ENCODE peak calls at places on chromosomes 1 and 21, in five cellular contexts. T is epithelial cell of esophagus; I is uterus; F is CD4-positive, alpha-beta T cell; C is ovary. R is an unnamed sample.

GRCh38 chr1:10646347-10646861 is 150.0 kb downstream of the CASZ1 start:
- DNase-seq in T (peak; percentile 89), I (no peak), F (no peak), C (no peak), R (no peak)

GRCh38 chr1:226677121-226678020 is 61.7 kb downstream of the ITPKB start:
- DNase-seq in T (peak; percentile 81), I (peak; percentile 86), F (peak; percentile 65), C (peak; percentile 83), R (no peak)

GRCh38 chr1:41925712-41926111 is 7.0 kb upstream of the HIVEP3 start:
- DNase-seq in T (peak; percentile 47), I (no peak), F (no peak), C (no peak), R (no peak)

GRCh38 chr1:153192697-153193096 is 10.5 kb upstream of the LELP1 start:
- DNase-seq in T (peak; percentile 74), I (no peak), F (no peak), C (no peak), R (peak; percentile 37)

GRCh38 chr1:63621698-63622097 is 28.5 kb downstream of the PGM1 start:
- DNase-seq in T (peak; percentile 42), I (peak; percentile 42), F (no peak), C (no peak), R (no peak)

GRCh38 chr1:26412180-26412840 is 1.7 kb downstream of the LIN28A start:
- DNase-seq in T (no peak), I (no peak), F (no peak), C (no peak), R (no peak)

GRCh38 chr1:150809651-150810050 is 1.6 kb upstream of the CTSK start:
- DNase-seq in T (peak; percentile 93), I (peak; percentile 31), F (no peak), C (no peak), R (no peak)

GRCh38 chr1:199272690-199273089 is 633.9 kb downstream of the PTPRC start:
- DNase-seq in T (peak; percentile 91), I (no peak), F (no peak), C (no peak), R (no peak)

GRCh38 chr21:14742119-14742518 is 196.0 kb upstream of the SAMSN1 start:
- DNase-seq in T (peak; percentile 6), I (no peak), F (no peak), C (no peak), R (no peak)

GRCh38 chr21:31222142-31222541 is 121.9 kb downstream of the TIAM1 start:
- DNase-seq in T (peak; percentile 48), I (no peak), F (no peak), C (no peak), R (no peak)

GRCh38 chr1:108043712-108044111 is 78.7 kb upstream of the VAV3 start:
- DNase-seq in T (no peak), I (no peak), F (no peak), C (no peak), R (no peak)

GRCh38 chr1:53115403-53116306 is 26.8 kb downstream of the SLC1A7 start:
- DNase-seq in T (no peak), I (no peak), F (no peak), C (peak; percentile 77), R (peak; percentile 54)

GRCh38 chr1:19866758-19867157 is 15.4 kb upstream of the OTUD3 start:
- DNase-seq in T (peak; percentile 22), I (no peak), F (no peak), C (no peak), R (no peak)

GRCh38 chr1:46171351-46171750 is 3.5 kb upstream of the TSPAN1 start:
- DNase-seq in T (no peak), I (no peak), F (no peak), C (no peak), R (no peak)

GRCh38 chr1:244052011-244052727 is 1.1 kb downstream of the ZBTB18 start:
- DNase-seq in T (no peak), I (no peak), F (no peak), C (no peak), R (no peak)

GRCh38 chr1:236576004-236576403 is 28.3 kb downstream of the HEATR1 start:
- DNase-seq in T (no peak), I (no peak), F (no peak), C (no peak), R (no peak)

GRCh38 chr1:206905295-206906164 is 8.3 kb downstream of the IL24 start:
- DNase-seq in T (peak; percentile 97), I (no peak), F (no peak), C (no peak), R (no peak)

GRCh38 chr1:235984041-235984820 is 80.7 kb downstream of the NID1 start:
- DNase-seq in T (peak; percentile 81), I (no peak), F (no peak), C (no peak), R (no peak)

GRCh38 chr1:44030606-44031050 is 634 bp downstream of the SLC6A9 start:
- DNase-seq in T (peak; percentile 53), I (peak; percentile 57), F (no peak), C (peak; percentile 66), R (peak; percentile 62)

GRCh38 chr1:26471498-26472329 is 526 bp upstream of the HMGN2 start:
- DNase-seq in T (peak; percentile 59), I (peak; percentile 29), F (peak; percentile 30), C (peak; percentile 82), R (peak; percentile 49)

GRCh38 chr1:208231929-208232360 is 12.2 kb downstream of the PLXNA2 start:
- DNase-seq in T (peak; percentile 29), I (no peak), F (no peak), C (no peak), R (no peak)

GRCh38 chr1:23394176-23394575 is 24.5 kb upstream of the ZNF436 start:
- DNase-seq in T (peak; percentile 37), I (peak; percentile 39), F (no peak), C (no peak), R (no peak)

GRCh38 chr1:24481843-24482610 is 20.6 kb upstream of the RCAN3 start:
- DNase-seq in T (no peak), I (no peak), F (no peak), C (no peak), R (no peak)

GRCh38 chr1:175317309-175317708 is 124.7 kb upstream of the KIAA0040 start:
- DNase-seq in T (no peak), I (no peak), F (no peak), C (no peak), R (no peak)

GRCh38 chr1:207831517-207832327 is 79.2 kb downstream of the CD34 start:
- DNase-seq in T (peak; percentile 72), I (no peak), F (no peak), C (peak; percentile 29), R (no peak)

GRCh38 chr1:150798509-150798908 is 9.6 kb downstream of the CTSK start:
- DNase-seq in T (no peak), I (no peak), F (no peak), C (no peak), R (no peak)

GRCh38 chr1:153340356-153340755 is 8.3 kb downstream of the PGLYRP4 start:
- DNase-seq in T (no peak), I (no peak), F (no peak), C (no peak), R (no peak)

GRCh38 chr1:109659997-109660755 is 4.3 kb downstream of the GSTM4 start:
- DNase-seq in T (no peak), I (no peak), F (no peak), C (peak; percentile 75), R (no peak)

GRCh38 chr1:62286778-62287224 is 32.4 kb downstream of the KANK4 start:
- DNase-seq in T (peak; percentile 79), I (no peak), F (no peak), C (no peak), R (no peak)

GRCh38 chr1:232904566-232904965 is 45.8 kb upstream of the NTPCR start:
- DNase-seq in T (peak; percentile 92), I (no peak), F (no peak), C (no peak), R (no peak)
- TF ChIP-seq CTCF in T (no peak), I (no peak), F (no peak), C (no peak), R (no peak)

GRCh38 chr1:193104496-193104905 is 713 bp downstream of the GLRX2 start:
- DNase-seq in T (peak; percentile 73), I (peak; percentile 27), F (no peak), C (peak; percentile 51), R (no peak)

GRCh38 chr1:193103759-193104495 is 1.3 kb downstream of the GLRX2 start:
- DNase-seq in T (peak; percentile 8), I (no peak), F (no peak), C (no peak), R (no peak)

GRCh38 chr1:193102662-193103061 is 2.6 kb downstream of the GLRX2 start:
- DNase-seq in T (no peak), I (no peak), F (no peak), C (no peak), R (no peak)

GRCh38 chr1:193105821-193106177 is 585 bp upstream of the GLRX2 start:
- DNase-seq in T (no peak), I (no peak), F (no peak), C (no peak), R (no peak)

GRCh38 chr1:193104906-193105820 is at the start of gene GLRX2:
- DNase-seq in T (peak; percentile 89), I (peak; percentile 86), F (peak; percentile 45), C (peak; percentile 89), R (peak; percentile 73)
- TF ChIP-seq CTCF in T (no peak), I (no peak), F (no peak), C (peak; percentile 24), R (peak; percentile 17)

DNA sequence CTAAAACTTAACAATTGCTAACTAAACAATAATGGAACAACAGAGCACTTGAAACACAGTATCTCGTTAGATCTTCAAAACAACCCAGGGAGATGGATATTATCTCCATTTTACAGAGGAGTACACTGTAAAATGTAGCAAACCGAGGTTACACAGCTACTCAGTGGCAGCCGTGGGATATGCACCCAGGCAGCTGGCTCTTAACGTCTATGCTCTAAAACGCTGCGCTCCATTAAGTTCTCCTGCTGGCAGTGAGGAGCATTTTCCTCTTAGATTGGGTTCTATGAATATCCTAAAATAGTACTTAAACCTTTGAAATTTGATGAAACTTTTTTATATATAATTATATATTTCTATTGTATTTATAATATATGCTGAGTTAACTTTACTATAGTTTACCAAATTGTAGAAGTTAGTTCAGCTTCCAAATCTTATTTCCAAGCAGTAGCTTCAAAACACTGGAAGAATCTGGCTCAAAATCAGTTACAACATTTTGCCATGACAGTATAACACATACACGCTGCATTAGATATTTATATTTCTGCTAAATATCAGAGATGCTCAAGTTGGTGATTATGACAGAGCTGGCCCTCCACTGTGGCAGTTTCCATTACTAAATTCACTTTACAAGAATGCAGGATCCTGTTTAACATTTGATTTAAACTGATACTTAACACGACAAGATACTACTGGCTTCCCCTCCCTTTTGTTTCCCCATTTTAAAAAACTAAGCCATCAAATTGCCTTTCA is 49.5 kb downstream of the TGFBR3 start:
- DNase-seq in T (no peak), I (no peak), F (no peak), C (no peak), R (no peak)
- TF ChIP-seq CTCF in T (no peak), I (no peak), F (no peak), C (no peak), R (no peak)

GRCh38 chr1:182816863-182817262 is 22.3 kb upstream of the DHX9 start:
- DNase-seq in T (peak; percentile 15), I (no peak), F (no peak), C (no peak), R (no peak)

GRCh38 chr1:182807907-182808306 is 18.3 kb downstream of the NPL start:
- DNase-seq in T (no peak), I (no peak), F (no peak), C (no peak), R (no peak)

GRCh38 chr1:182809414-182809957 is 19.9 kb downstream of the NPL start:
- DNase-seq in T (peak; percentile 30), I (no peak), F (no peak), C (no peak), R (no peak)

GRCh38 chr1:182817802-182818201 is 21.3 kb upstream of the DHX9 start:
- DNase-seq in T (no peak), I (no peak), F (no peak), C (no peak), R (no peak)

GRCh38 chr1:182811975-182812727 is 22.6 kb downstream of the NPL start:
- DNase-seq in T (no peak), I (no peak), F (no peak), C (no peak), R (no peak)
- TF ChIP-seq CTCF in T (peak; percentile 41), I (no peak), F (no peak), C (no peak), R (no peak)